ENCODE peak calls at places on chromosomes 6 and 20, in seven cellular contexts. D is cardiac fibroblast, L is psoas muscle, A is A673, F is IMR-90, Z is fibroblast of mammary gland, X is BJ. R is an unnamed sample.

GRCh38 chr6:150767585-150768164 is 97.8 kb upstream of the MTHFD1L start:
- DNase-seq in D (no peak), L (no peak), A (no peak), F (no peak), Z (no peak), X (no peak), R (no peak)

GRCh38 chr6:150194200-150194599 is 51.4 kb downstream of the PPP1R14C start:
- DNase-seq in D (no peak), L (no peak), A (no peak), F (no peak), Z (no peak), X (no peak), R (no peak)

GRCh38 chr6:40341726-40342125 is 245.4 kb downstream of the LRFN2 start:
- DNase-seq in D (no peak), L (no peak), A (no peak), F (no peak), Z (no peak), X (no peak), R (no peak)

GRCh38 chr6:41774841-41775240 is 4.9 kb downstream of the FRS3 start:
- DNase-seq in D (no peak), L (no peak), A (no peak), F (peak; percentile 65), Z (no peak), X (no peak), R (no peak)

GRCh38 chr6:111650049-111650448 is 44.4 kb upstream of the TRAF3IP2 start:
- DNase-seq in D (no peak), L (no peak), A (no peak), F (no peak), Z (no peak), X (no peak), R (no peak)

GRCh38 chr20:37524859-37525708 is 2.6 kb downstream of the BLCAP start:
- DNase-seq in D (no peak), L (no peak), A (no peak), F (peak; percentile 21), Z (peak; percentile 25), X (no peak), R (no peak)

GRCh38 chr6:21587182-21587924 is 6.2 kb upstream of the SOX4 start:
- DNase-seq in D (peak; percentile 78), L (peak; percentile 59), A (peak; percentile 70), F (peak; percentile 58), Z (peak; percentile 63), X (no peak), R (no peak)

GRCh38 chr20:59221049-59221748 is 57.6 kb downstream of the ZNF831 start:
- DNase-seq in D (peak; percentile 9), L (no peak), A (no peak), F (no peak), Z (no peak), X (no peak), R (no peak)

GRCh38 chr6:7204726-7205125 is 97.0 kb downstream of the RREB1 start:
- DNase-seq in D (no peak), L (no peak), A (no peak), F (peak; percentile 20), Z (no peak), X (peak; percentile 13), R (peak; percentile 33)

GRCh38 chr6:30493643-30494250 is 4.4 kb downstream of the HLA-E start:
- DNase-seq in D (no peak), L (no peak), A (peak; percentile 15), F (no peak), Z (no peak), X (no peak), R (no peak)

GRCh38 chr6:116229287-116229913 is 24.5 kb downstream of the TSPYL4 start:
- DNase-seq in D (peak; percentile 99), L (peak; percentile 81), A (peak; percentile 36), F (peak; percentile 91), Z (peak; percentile 97), X (peak; percentile 46), R (peak; percentile 82)
- H3K4me3 ChIP-seq in D (no peak overlapping the region), L (no peak overlapping the region), A (no peak overlapping the region), F (peak overlapping the region; percentile 27), Z (peak overlapping the region; percentile 47), X (peak overlapping the region; percentile 28), R (peak overlapping the region; percentile 44)

GRCh38 chr20:63580796-63581461 is 6.9 kb upstream of the HELZ2 start:
- DNase-seq in D (peak; percentile 60), L (no peak), A (peak; percentile 40), F (peak; percentile 54), Z (peak; percentile 60), X (no peak), R (peak; percentile 13)
- TF ChIP-seq CTCF in D (peak; percentile 48), L (no peak), A (peak; percentile 51), F (peak; percentile 46), Z (peak; percentile 47), X (peak; percentile 53), R (peak; percentile 72)

GRCh38 chr6:117484052-117484646 is 1.7 kb downstream of the DCBLD1 start:
- DNase-seq in D (no peak), L (no peak), A (no peak), F (no peak), Z (no peak), X (no peak), R (no peak)
- H3K4me3 ChIP-seq in D (peak overlapping the region; percentile 77), L (peak overlapping the region; percentile 88), A (no peak overlapping the region), F (peak overlapping the region; percentile 98), Z (peak overlapping the region; percentile 84), X (peak overlapping the region; percentile 92), R (peak overlapping the region; percentile 86)

GRCh38 chr6:155174576-155175174 is 89.1 kb upstream of the CLDN20 start:
- DNase-seq in D (peak; percentile 93), L (no peak), A (peak; percentile 90), F (peak; percentile 81), Z (peak; percentile 86), X (no peak), R (peak; percentile 70)
- TF ChIP-seq CTCF in D (peak; percentile 76), L (peak; percentile 59), A (peak; percentile 72), F (peak; percentile 81), Z (peak; percentile 73), X (peak; percentile 67), R (peak; percentile 75)

GRCh38 chr6:139265512-139266190 is 26.1 kb downstream of the TXLNB start:
- DNase-seq in D (no peak), L (no peak), A (no peak), F (no peak), Z (no peak), X (no peak), R (no peak)
- H3K4me3 ChIP-seq in D (no peak overlapping the region), L (no peak overlapping the region), A (no peak overlapping the region), F (no peak overlapping the region), Z (no peak overlapping the region), X (no peak overlapping the region), R (no peak overlapping the region)

GRCh38 chr6:15630202-15630601 is 32.6 kb downstream of the DTNBP1 start:
- DNase-seq in D (no peak), L (no peak), A (no peak), F (no peak), Z (peak; percentile 10), X (no peak), R (no peak)
- TF ChIP-seq CTCF in D (no peak), L (no peak), A (no peak), F (no peak), Z (no peak), X (no peak), R (no peak)

GRCh38 chr6:117346142-117346930 is 79.4 kb downstream of the ROS1 start:
- DNase-seq in D (peak; percentile 50), L (no peak), A (peak; percentile 39), F (peak; percentile 28), Z (peak; percentile 48), X (no peak), R (no peak)
- H3K4me3 ChIP-seq in D (no peak overlapping the region), L (peak overlapping the region; percentile 35), A (no peak overlapping the region), F (no peak overlapping the region), Z (no peak overlapping the region), X (no peak overlapping the region), R (peak overlapping the region; percentile 21)

R was measured in AG09309.